ENCODE peak calls at places on chromosomes 6 and 20, in five cellular contexts. One of them, this sample, is unnamed.

GRCh38 chr20:6909608-6910007 is 142.1 kb downstream of the BMP2 start:
- DNase-seq in M059J: no peak
- DNase-seq in T-helper 1 cell: no peak
- DNase-seq in PC-3: no peak
- DNase-seq in stimulated activated CD4-positive, alpha-beta T cell treated with anti-CD3 and anti-CD28 coated beads, Interleukin-1b, Interleukin-23, amount 100 ng/mL, for 24 hours: no peak
- DNase-seq in this sample: no peak

GRCh38 chr6:116571683-116572000 is 338 bp downstream of the RWDD1 start:
- DNase-seq in M059J: no peak
- DNase-seq in T-helper 1 cell: no peak
- DNase-seq in PC-3: no peak
- DNase-seq in stimulated activated CD4-positive, alpha-beta T cell treated with anti-CD3 and anti-CD28 coated beads, Interleukin-1b, Interleukin-23, amount 100 ng/mL, for 24 hours: no peak
- DNase-seq in this sample: no peak

GRCh38 chr6:56595490-56596122 is 47.1 kb downstream of the DST start:
- DNase-seq in M059J: peak; percentile 63
- DNase-seq in T-helper 1 cell: peak; percentile 8
- DNase-seq in PC-3: peak; percentile 37
- DNase-seq in stimulated activated CD4-positive, alpha-beta T cell treated with anti-CD3 and anti-CD28 coated beads, Interleukin-1b, Interleukin-23, amount 100 ng/mL, for 24 hours: no peak
- DNase-seq in this sample: peak; percentile 67

GRCh38 chr6:158408552-158409130 is 96.4 kb downstream of the TULP4 start:
- DNase-seq in M059J: peak; percentile 78
- DNase-seq in T-helper 1 cell: no peak
- DNase-seq in PC-3: no peak
- DNase-seq in stimulated activated CD4-positive, alpha-beta T cell treated with anti-CD3 and anti-CD28 coated beads, Interleukin-1b, Interleukin-23, amount 100 ng/mL, for 24 hours: no peak
- DNase-seq in this sample: peak; percentile 45

GRCh38 chr6:34247481-34248197 is 1.2 kb downstream of the SMIM29 start:
- DNase-seq in M059J: no peak
- DNase-seq in T-helper 1 cell: no peak
- DNase-seq in PC-3: peak; percentile 52
- DNase-seq in stimulated activated CD4-positive, alpha-beta T cell treated with anti-CD3 and anti-CD28 coated beads, Interleukin-1b, Interleukin-23, amount 100 ng/mL, for 24 hours: no peak
- DNase-seq in this sample: no peak

GRCh38 chr6:44627879-44628271 is 240.4 kb downstream of the CDC5L start:
- DNase-seq in M059J: no peak
- DNase-seq in T-helper 1 cell: no peak
- DNase-seq in PC-3: no peak
- DNase-seq in stimulated activated CD4-positive, alpha-beta T cell treated with anti-CD3 and anti-CD28 coated beads, Interleukin-1b, Interleukin-23, amount 100 ng/mL, for 24 hours: no peak
- DNase-seq in this sample: no peak

GRCh38 chr6:118317581-118318563 is 230.2 kb upstream of the PLN start:
- DNase-seq in M059J: no peak
- DNase-seq in T-helper 1 cell: no peak
- DNase-seq in PC-3: no peak
- DNase-seq in stimulated activated CD4-positive, alpha-beta T cell treated with anti-CD3 and anti-CD28 coated beads, Interleukin-1b, Interleukin-23, amount 100 ng/mL, for 24 hours: no peak
- DNase-seq in this sample: no peak

GRCh38 chr6:81613606-81614005 is 138.9 kb downstream of the TENT5A start:
- DNase-seq in M059J: peak; percentile 91
- DNase-seq in T-helper 1 cell: no peak
- DNase-seq in PC-3: peak; percentile 57
- DNase-seq in stimulated activated CD4-positive, alpha-beta T cell treated with anti-CD3 and anti-CD28 coated beads, Interleukin-1b, Interleukin-23, amount 100 ng/mL, for 24 hours: no peak
- DNase-seq in this sample: no peak

GRCh38 chr6:138726066-138727060 is 47.2 kb upstream of the CCDC28A start:
- DNase-seq in M059J: peak; percentile 43
- DNase-seq in T-helper 1 cell: no peak
- DNase-seq in PC-3: no peak
- DNase-seq in stimulated activated CD4-positive, alpha-beta T cell treated with anti-CD3 and anti-CD28 coated beads, Interleukin-1b, Interleukin-23, amount 100 ng/mL, for 24 hours: no peak
- DNase-seq in this sample: no peak

GRCh38 chr20:2612073-2612472 is 40.4 kb upstream of the NOP56 start:
- DNase-seq in M059J: no peak
- DNase-seq in T-helper 1 cell: no peak
- DNase-seq in PC-3: no peak
- DNase-seq in stimulated activated CD4-positive, alpha-beta T cell treated with anti-CD3 and anti-CD28 coated beads, Interleukin-1b, Interleukin-23, amount 100 ng/mL, for 24 hours: no peak
- DNase-seq in this sample: no peak

GRCh38 chr6:109762166-109762565 is 71.1 kb downstream of the FIG4 start:
- DNase-seq in M059J: no peak
- DNase-seq in T-helper 1 cell: no peak
- DNase-seq in PC-3: no peak
- DNase-seq in stimulated activated CD4-positive, alpha-beta T cell treated with anti-CD3 and anti-CD28 coated beads, Interleukin-1b, Interleukin-23, amount 100 ng/mL, for 24 hours: no peak
- DNase-seq in this sample: peak; percentile 10

GRCh38 chr6:166736606-166737005 is 109.6 kb upstream of the RPS6KA2 start:
- DNase-seq in M059J: peak; percentile 69
- DNase-seq in T-helper 1 cell: no peak
- DNase-seq in PC-3: peak; percentile 80
- DNase-seq in stimulated activated CD4-positive, alpha-beta T cell treated with anti-CD3 and anti-CD28 coated beads, Interleukin-1b, Interleukin-23, amount 100 ng/mL, for 24 hours: no peak
- DNase-seq in this sample: no peak

GRCh38 chr6:19472850-19473249 is 364.3 kb upstream of the ID4 start:
- DNase-seq in M059J: peak; percentile 26
- DNase-seq in T-helper 1 cell: no peak
- DNase-seq in PC-3: peak; percentile 49
- DNase-seq in stimulated activated CD4-positive, alpha-beta T cell treated with anti-CD3 and anti-CD28 coated beads, Interleukin-1b, Interleukin-23, amount 100 ng/mL, for 24 hours: no peak
- DNase-seq in this sample: no peak

GRCh38 chr6:112180095-112180820 is 74.1 kb downstream of the LAMA4 start:
- DNase-seq in M059J: peak; percentile 90
- DNase-seq in T-helper 1 cell: peak; percentile 37
- DNase-seq in PC-3: peak; percentile 75
- DNase-seq in stimulated activated CD4-positive, alpha-beta T cell treated with anti-CD3 and anti-CD28 coated beads, Interleukin-1b, Interleukin-23, amount 100 ng/mL, for 24 hours: peak; percentile 18
- DNase-seq in this sample: peak; percentile 91

GRCh38 chr6:99016355-99016754 is 68.6 kb upstream of the FBXL4 start:
- DNase-seq in M059J: peak; percentile 81
- DNase-seq in T-helper 1 cell: no peak
- DNase-seq in PC-3: no peak
- DNase-seq in stimulated activated CD4-positive, alpha-beta T cell treated with anti-CD3 and anti-CD28 coated beads, Interleukin-1b, Interleukin-23, amount 100 ng/mL, for 24 hours: no peak
- DNase-seq in this sample: no peak

GRCh38 chr20:36856196-36856595 is 19.7 kb upstream of the TLDC2 start:
- DNase-seq in M059J: peak; percentile 98
- DNase-seq in T-helper 1 cell: no peak
- DNase-seq in PC-3: peak; percentile 38
- DNase-seq in stimulated activated CD4-positive, alpha-beta T cell treated with anti-CD3 and anti-CD28 coated beads, Interleukin-1b, Interleukin-23, amount 100 ng/mL, for 24 hours: no peak
- DNase-seq in this sample: no peak

GRCh38 chr6:161369339-161369738 is 95.5 kb upstream of the AGPAT4 start:
- DNase-seq in M059J: peak; percentile 98
- DNase-seq in T-helper 1 cell: no peak
- DNase-seq in PC-3: peak; percentile 86
- DNase-seq in stimulated activated CD4-positive, alpha-beta T cell treated with anti-CD3 and anti-CD28 coated beads, Interleukin-1b, Interleukin-23, amount 100 ng/mL, for 24 hours: no peak
- DNase-seq in this sample: peak; percentile 53

GRCh38 chr6:139422105-139423036 is 47.9 kb upstream of the CITED2 start:
- DNase-seq in M059J: no peak
- DNase-seq in T-helper 1 cell: no peak
- DNase-seq in PC-3: no peak
- DNase-seq in stimulated activated CD4-positive, alpha-beta T cell treated with anti-CD3 and anti-CD28 coated beads, Interleukin-1b, Interleukin-23, amount 100 ng/mL, for 24 hours: no peak
- DNase-seq in this sample: no peak

GRCh38 chr6:162538643-162539064 is 188.9 kb downstream of the PRKN start:
- DNase-seq in M059J: no peak
- DNase-seq in T-helper 1 cell: no peak
- DNase-seq in PC-3: no peak
- DNase-seq in stimulated activated CD4-positive, alpha-beta T cell treated with anti-CD3 and anti-CD28 coated beads, Interleukin-1b, Interleukin-23, amount 100 ng/mL, for 24 hours: no peak
- DNase-seq in this sample: peak; percentile 62

GRCh38 chr6:137488736-137489409 is 5.3 kb downstream of the OLIG3 start:
- DNase-seq in M059J: no peak
- DNase-seq in T-helper 1 cell: no peak
- DNase-seq in PC-3: no peak
- DNase-seq in stimulated activated CD4-positive, alpha-beta T cell treated with anti-CD3 and anti-CD28 coated beads, Interleukin-1b, Interleukin-23, amount 100 ng/mL, for 24 hours: no peak
- DNase-seq in this sample: peak; percentile 65

GRCh38 chr20:973785-974194 is 28.3 kb downstream of the RSPO4 start:
- DNase-seq in M059J: peak; percentile 68
- DNase-seq in T-helper 1 cell: peak; percentile 6
- DNase-seq in PC-3: peak; percentile 51
- DNase-seq in stimulated activated CD4-positive, alpha-beta T cell treated with anti-CD3 and anti-CD28 coated beads, Interleukin-1b, Interleukin-23, amount 100 ng/mL, for 24 hours: no peak
- DNase-seq in this sample: peak; percentile 55

GRCh38 chr20:33846291-33846916 is 35.3 kb downstream of the CHMP4B start:
- DNase-seq in M059J: no peak
- DNase-seq in T-helper 1 cell: no peak
- DNase-seq in PC-3: no peak
- DNase-seq in stimulated activated CD4-positive, alpha-beta T cell treated with anti-CD3 and anti-CD28 coated beads, Interleukin-1b, Interleukin-23, amount 100 ng/mL, for 24 hours: no peak
- DNase-seq in this sample: peak; percentile 47

GRCh38 chr20:58634818-58635665 is 16.0 kb upstream of the STX16 start:
- DNase-seq in M059J: no peak
- DNase-seq in T-helper 1 cell: no peak
- DNase-seq in PC-3: no peak
- DNase-seq in stimulated activated CD4-positive, alpha-beta T cell treated with anti-CD3 and anti-CD28 coated beads, Interleukin-1b, Interleukin-23, amount 100 ng/mL, for 24 hours: peak; percentile 25
- DNase-seq in this sample: peak; percentile 49

GRCh38 chr20:49466114-49466912 is 16.2 kb downstream of the KCNB1 start:
- DNase-seq in M059J: no peak
- DNase-seq in T-helper 1 cell: no peak
- DNase-seq in PC-3: no peak
- DNase-seq in stimulated activated CD4-positive, alpha-beta T cell treated with anti-CD3 and anti-CD28 coated beads, Interleukin-1b, Interleukin-23, amount 100 ng/mL, for 24 hours: no peak
- DNase-seq in this sample: no peak